ENCODE peak calls at places on chromosomes 1 and 21, in eight cellular contexts. H, Z, N, F, I, W, A and P are unnamed samples.

GRCh38 chr1:28341591-28341990 is 12.8 kb downstream of the MED18 start:
- DNase-seq in H (no peak), Z (no peak), N (no peak), F (peak; percentile 0), I (no peak), W (no peak), A (no peak), P (no peak)

GRCh38 chr1:59393211-59394180 is 96.6 kb downstream of the FGGY start:
- DNase-seq in H (peak; percentile 74), Z (peak; percentile 66), N (peak; percentile 75), F (peak; percentile 95), I (no peak), W (peak; percentile 87), A (peak; percentile 96), P (peak; percentile 86)

GRCh38 chr1:231626951-231627614 is 493 bp downstream of the DISC1 start:
- DNase-seq in H (peak; percentile 66), Z (peak; percentile 44), N (peak; percentile 63), F (peak; percentile 84), I (peak; percentile 91), W (no peak), A (peak; percentile 52), P (peak; percentile 41)

GRCh38 chr1:30048905-30049304 is 674.5 kb downstream of the MATN1 start:
- DNase-seq in H (no peak), Z (no peak), N (no peak), F (no peak), I (no peak), W (no peak), A (no peak), P (no peak)

GRCh38 chr1:155195201-155196102 is 12.2 kb downstream of the THBS3 start:
- DNase-seq in H (no peak), Z (no peak), N (no peak), F (no peak), I (peak; percentile 56), W (no peak), A (peak; percentile 55), P (no peak)

GRCh38 chr1:60621524-60621923 is 460.8 kb upstream of the NFIA start:
- DNase-seq in H (no peak), Z (no peak), N (no peak), F (no peak), I (no peak), W (peak; percentile 32), A (no peak), P (no peak)

GRCh38 chr1:88802950-88803349 is 88.4 kb downstream of the GTF2B start:
- DNase-seq in H (no peak), Z (no peak), N (no peak), F (no peak), I (no peak), W (peak; percentile 31), A (no peak), P (peak; percentile 37)

GRCh38 chr1:222798111-222798510 is 16.7 kb upstream of the DISP1 start:
- DNase-seq in H (no peak), Z (no peak), N (no peak), F (no peak), I (no peak), W (no peak), A (no peak), P (peak; percentile 27)

GRCh38 chr1:113963281-113963906 is 15.9 kb upstream of the OLFML3 start:
- DNase-seq in H (no peak), Z (no peak), N (no peak), F (no peak), I (no peak), W (no peak), A (no peak), P (no peak)

GRCh38 chr1:247273013-247273412 is 17.1 kb downstream of the VN1R5 start:
- DNase-seq in H (no peak), Z (no peak), N (no peak), F (no peak), I (no peak), W (no peak), A (no peak), P (peak; percentile 24)

GRCh38 chr1:60746278-60746761 is 336.0 kb upstream of the NFIA start:
- DNase-seq in H (no peak), Z (no peak), N (no peak), F (no peak), I (no peak), W (no peak), A (no peak), P (no peak)

GRCh38 chr21:33261635-33262034 is 4.5 kb upstream of the IL10RB start:
- DNase-seq in H (no peak), Z (no peak), N (peak; percentile 37), F (no peak), I (no peak), W (peak; percentile 35), A (no peak), P (peak; percentile 65)

GRCh38 chr1:158104891-158105290 is 75.8 kb upstream of the CD1D start:
- DNase-seq in H (no peak), Z (no peak), N (no peak), F (no peak), I (no peak), W (no peak), A (no peak), P (no peak)

GRCh38 chr1:17125756-17126237 is 6.5 kb upstream of the PADI2 start:
- DNase-seq in H (peak; percentile 90), Z (peak; percentile 79), N (peak; percentile 82), F (peak; percentile 87), I (peak; percentile 98), W (peak; percentile 65), A (peak; percentile 71), P (peak; percentile 86)

GRCh38 chr1:219373616-219373935 is 199.9 kb downstream of the LYPLAL1 start:
- DNase-seq in H (no peak), Z (no peak), N (no peak), F (no peak), I (no peak), W (no peak), A (no peak), P (no peak)

GRCh38 chr1:180270767-180271639 is 40.9 kb downstream of the LHX4 start:
- DNase-seq in H (peak; percentile 79), Z (no peak), N (no peak), F (peak; percentile 46), I (peak; percentile 56), W (peak; percentile 38), A (no peak), P (peak; percentile 62)

GRCh38 chr1:27106561-27107323 is 48.2 kb downstream of the SLC9A1 start:
- DNase-seq in H (no peak), Z (no peak), N (no peak), F (no peak), I (no peak), W (no peak), A (no peak), P (no peak)

DNA sequence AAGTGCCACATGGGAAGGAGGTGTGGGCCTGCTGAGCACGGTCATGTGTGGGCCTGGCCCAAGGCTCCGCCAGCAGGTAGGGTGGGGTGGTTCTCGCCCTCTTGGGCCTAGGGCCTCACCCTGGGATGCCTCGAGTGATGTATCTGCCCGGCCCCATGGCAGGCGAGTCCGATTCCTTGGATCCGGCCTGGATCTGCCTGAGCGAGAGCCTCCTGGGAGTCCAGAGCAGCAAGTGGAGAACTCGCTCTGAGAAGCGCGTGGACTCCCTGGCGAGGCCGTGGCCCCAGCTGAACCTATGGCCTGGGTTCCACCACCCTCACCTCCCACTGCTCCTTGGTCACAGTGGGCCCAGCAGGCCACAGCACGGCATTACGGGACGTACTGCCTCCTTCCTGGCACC is 8.2 kb upstream of the TTC34 start:
- DNase-seq in H (no peak), Z (no peak), N (no peak), F (no peak), I (no peak), W (no peak), A (no peak), P (no peak)
- TF ChIP-seq CTCF in H (no peak), Z (no peak), N (no peak), F (no peak), I (no peak), W (no peak), A (no peak), P (no peak)

DNA sequence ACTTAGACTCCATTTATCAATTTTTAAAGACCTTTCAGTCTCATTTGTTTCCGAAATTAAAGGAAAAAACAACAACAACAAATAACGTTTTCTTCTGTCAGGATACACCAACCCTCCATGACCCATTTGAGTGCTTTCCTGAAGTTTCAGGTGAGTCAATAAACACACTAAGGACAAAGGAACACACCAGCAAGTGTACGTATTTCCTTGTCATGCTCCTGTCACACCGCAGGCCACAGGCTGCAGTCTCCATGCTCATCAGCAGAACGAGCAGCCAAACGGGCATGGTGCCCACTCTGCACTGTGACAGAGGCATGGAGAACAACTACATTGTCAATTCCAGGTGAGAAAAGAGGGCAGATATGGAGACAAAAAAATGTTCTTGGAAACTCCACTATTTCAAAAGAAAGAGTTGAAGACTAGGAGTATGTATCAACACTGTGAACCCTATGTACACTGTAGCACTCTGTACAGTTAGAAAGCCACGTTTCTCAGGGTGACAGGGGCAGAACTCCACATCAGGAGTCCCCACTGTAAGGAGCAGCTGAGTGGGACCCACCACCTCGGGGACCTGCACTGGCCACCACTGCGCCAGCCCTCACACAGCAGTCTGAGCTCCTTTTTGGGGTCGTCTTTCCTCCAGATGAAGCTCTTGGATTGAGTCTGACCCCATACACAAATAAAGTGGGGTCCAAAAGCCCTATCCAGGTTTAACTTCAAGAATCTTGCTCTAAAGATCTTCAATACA is 2.6 kb downstream of the PTTG1IP start:
- DNase-seq in H (peak; percentile 91), Z (no peak), N (no peak), F (no peak), I (no peak), W (no peak), A (no peak), P (no peak)
- H3K4me3 ChIP-seq in H (peak overlapping the region; percentile 70), Z (no peak overlapping the region), N (no peak overlapping the region), F (no peak overlapping the region), I (peak overlapping the region; percentile 95), W (peak overlapping the region; percentile 89), A (no peak overlapping the region), P (peak overlapping the region; percentile 87)

DNA sequence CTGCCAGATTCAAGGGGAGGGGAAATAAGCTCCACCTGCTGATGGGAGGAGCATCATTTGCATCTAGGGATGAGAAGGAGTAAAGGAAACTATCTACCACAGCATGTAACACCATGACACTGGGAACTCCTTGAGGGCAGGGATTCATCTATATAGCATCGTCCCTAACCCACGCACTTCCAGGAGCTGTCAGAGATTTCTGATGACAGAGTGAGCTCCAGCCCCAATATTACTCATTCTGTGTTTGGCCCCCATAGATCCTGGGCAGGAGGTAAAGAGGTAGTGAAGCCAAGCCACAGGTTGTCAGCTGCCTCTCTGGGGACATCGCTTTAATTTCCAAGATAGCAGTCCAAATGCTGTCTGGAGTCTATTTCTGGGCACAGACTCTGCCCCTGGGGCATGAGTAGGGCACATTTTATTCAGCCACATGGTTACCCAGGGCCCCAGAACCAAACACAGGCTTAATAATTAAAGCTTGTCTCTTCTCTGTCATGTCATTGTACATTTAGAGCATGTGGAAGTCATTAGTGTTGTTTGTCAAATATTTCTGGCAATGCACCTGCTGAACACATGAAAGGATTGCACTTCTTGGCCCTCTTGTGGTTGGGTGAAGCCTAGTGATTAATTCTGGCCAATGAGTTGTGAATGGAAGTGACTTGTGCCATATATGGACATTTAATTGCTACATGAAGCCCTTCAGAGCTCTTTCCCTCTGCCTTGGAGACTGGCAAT is 105.9 kb upstream of the POU3F1 start:
- DNase-seq in H (no peak), Z (no peak), N (no peak), F (no peak), I (no peak), W (no peak), A (no peak), P (no peak)
- TF ChIP-seq CTCF in H (peak; percentile 54), Z (peak; percentile 15), N (no peak), F (no peak), I (peak; percentile 33), W (no peak), A (no peak), P (no peak)

DNA sequence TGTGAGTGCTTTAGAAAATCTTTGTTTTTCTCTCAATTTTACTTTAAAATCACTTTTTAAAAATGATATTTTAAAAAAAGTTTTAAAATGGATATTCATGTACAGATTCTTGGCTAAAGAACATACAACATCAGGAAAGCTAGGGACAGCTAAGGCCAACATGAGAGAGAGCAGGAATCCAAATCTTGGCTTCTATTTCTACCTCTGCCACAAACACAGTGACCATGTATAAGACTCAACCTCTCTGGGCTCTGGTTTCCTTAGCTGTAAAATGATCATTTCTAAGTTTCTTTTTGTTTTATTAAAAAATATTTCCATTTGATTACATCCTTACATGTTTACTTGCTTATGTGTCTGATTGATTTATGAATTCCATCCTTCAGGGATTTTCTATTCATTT is 1.2 kb downstream of the VCAM1 start:
- DNase-seq in H (no peak), Z (no peak), N (no peak), F (no peak), I (no peak), W (no peak), A (no peak), P (no peak)
- H3K4me3 ChIP-seq in H (peak overlapping the region; percentile 6), Z (peak overlapping the region; percentile 30), N (peak overlapping the region; percentile 22), F (no peak overlapping the region), I (peak overlapping the region; percentile 81), W (peak overlapping the region; percentile 19), A (peak overlapping the region; percentile 10), P (peak overlapping the region; percentile 75)